ENCODE peak calls at places on chromosomes 4 and X, in five cellular contexts. W is dorsolateral prefrontal cortex, C is right cardiac atrium, X is ovary, V is psoas muscle. S is an unnamed sample.

GRCh38 chrX:41373989-41374606 is 40.1 kb downstream of the DDX3X start:
- DNase-seq in X (no peak), W (no peak), V (no peak), C (no peak), S (no peak)

GRCh38 chr4:39032218-39033085 is at the start of gene TMEM156:
- DNase-seq in X (no peak), V (no peak), W (no peak), C (no peak), S (peak)

GRCh38 chr4:164428561-164428960 is 325.4 kb upstream of the SMIM31 start:
- DNase-seq in V (no peak), X (no peak), W (no peak), C (no peak), S (no peak)

GRCh38 chr4:56129431-56129861 is 180.7 kb downstream of the CEP135 start:
- DNase-seq in V (no peak), C (no peak), X (no peak), W (no peak), S (no peak)

GRCh38 chr4:127777487-127777886 is 4.6 kb upstream of the HSPA4L start:
- DNase-seq in W (no peak), V (no peak), C (no peak), X (no peak), S (no peak)

GRCh38 chrX:2406891-2407518 is 93.8 kb downstream of the DHRSX start:
- DNase-seq in X (no peak), C (no peak), W (no peak), V (no peak), S (no peak)

GRCh38 chr4:757111-757510 is 51.5 kb downstream of the PCGF3 start:
- DNase-seq in C (peak), X (no peak), W (no peak), V (peak), S (no peak)

GRCh38 chr4:95506264-95506663 is 42.5 kb downstream of the UNC5C start:
- DNase-seq in W (no peak), X (no peak), V (no peak), C (no peak), S (no peak)

GRCh38 chr4:7973545-7973981 is 33.9 kb upstream of the AFAP1 start:
- DNase-seq in W (no peak), X (no peak), C (no peak), V (peak), S (peak)

GRCh38 chrX:41352329-41352801 is 18.4 kb downstream of the DDX3X start:
- DNase-seq in X (no peak), C (no peak), V (no peak), W (no peak), S (no peak)

GRCh38 chr4:40755609-40756008 is 5.9 kb downstream of the NSUN7 start:
- DNase-seq in V (no peak), W (no peak), C (no peak), X (no peak), S (no peak)

GRCh38 chr4:16969696-16970135 is 71.3 kb upstream of the LDB2 start:
- DNase-seq in W (no peak), X (no peak), C (peak), V (peak), S (no peak)

GRCh38 chrX:47499291-47499690 is 16.3 kb upstream of the ZNF41 start:
- DNase-seq in C (no peak), W (no peak), X (no peak), V (no peak), S (no peak)

GRCh38 chrX:53317365-53318069 is 36.1 kb upstream of the IQSEC2 start:
- DNase-seq in X (peak), W (peak), V (peak), C (peak), S (no peak)

GRCh38 chrX:79081895-79082512 is 62.5 kb upstream of the GPR174 start:
- DNase-seq in V (no peak), C (no peak), W (no peak), X (no peak), S (no peak)

GRCh38 chr4:157994863-157995262 is 178.0 kb downstream of the GASK1B start:
- DNase-seq in V (no peak), W (no peak), C (no peak), X (no peak), S (no peak)

GRCh38 chrX:117570160-117570559 is 546.5 kb downstream of the KLHL13 start:
- DNase-seq in W (no peak), C (no peak), X (no peak), V (no peak), S (no peak)

GRCh38 chr4:56976878-56977320 is 507 bp downstream of the NOA1 start:
- DNase-seq in W (no peak), X (no peak), C (no peak), V (no peak), S (peak)

GRCh38 chrX:11886745-11887144 is 128.7 kb downstream of the MSL3 start:
- DNase-seq in W (no peak), X (no peak), C (no peak), V (no peak), S (no peak)

GRCh38 chrX:20547649-20548051 is 280.9 kb upstream of the RPS6KA3 start:
- DNase-seq in C (no peak), V (no peak), X (no peak), W (no peak), S (no peak)

GRCh38 chrX:154057790-154058189 is 38.1 kb upstream of the IRAK1 start:
- DNase-seq in V (no peak), X (no peak), C (no peak), W (no peak), S (no peak)

GRCh38 chr4:143352052-143352451 is 15.4 kb downstream of the GAB1 start:
- DNase-seq in V (no peak), X (no peak), W (no peak), C (no peak), S (peak)

GRCh38 chr4:26267087-26267486 is 53.7 kb upstream of the RBPJ start:
- DNase-seq in X (peak), V (peak), W (no peak), C (peak), S (no peak)

GRCh38 chr4:167541286-167541685 is 307.0 kb upstream of the SPOCK3 start:
- DNase-seq in C (no peak), W (no peak), X (no peak), V (no peak), S (no peak)

GRCh38 chrX:154526901-154527675 is 11.1 kb upstream of the FAM3A start:
- DNase-seq in X (peak), W (peak), V (peak), C (peak), S (no peak)

GRCh38 chr4:42488114-42488513 is 90.8 kb downstream of the SHISA3 start:
- DNase-seq in V (no peak), X (no peak), W (no peak), C (no peak), S (no peak)

GRCh38 chrX:19555236-19555635 is 39.9 kb upstream of the MAP3K15 start:
- DNase-seq in C (no peak), V (no peak), X (no peak), W (no peak), S (no peak)

GRCh38 chr4:119735136-119735770 is 106.6 kb upstream of the PDE5A start:
- DNase-seq in X (no peak), W (no peak), V (no peak), C (no peak), S (no peak)

GRCh38 chrX:140817943-140818342 is 108.4 kb downstream of the LINC00632 start:
- DNase-seq in V (no peak), C (no peak), X (no peak), W (no peak), S (no peak)

GRCh38 chr4:22897520-22898108 is 204.9 kb downstream of the GBA3 start:
- DNase-seq in X (no peak), C (no peak), V (no peak), W (no peak), S (no peak)

GRCh38 chr4:138647433-138647832 is 368.1 kb upstream of the NOCT start:
- DNase-seq in V (no peak), X (no peak), C (no peak), W (no peak), S (no peak)

GRCh38 chr4:36026348-36026747 is 218.0 kb downstream of the ARAP2 start:
- DNase-seq in V (no peak), X (no peak), C (no peak), W (no peak), S (no peak)

GRCh38 chr4:104129243-104129642 is 365.5 kb downstream of the CXXC4 start:
- DNase-seq in X (no peak), W (no peak), C (no peak), V (no peak), S (no peak)

GRCh38 chr4:168098257-168098717 is 6.0 kb downstream of the ANXA10 start:
- DNase-seq in X (no peak), W (no peak), C (no peak), V (no peak), S (peak)

GRCh38 chr4:31283689-31284088 is 563.5 kb downstream of the PCDH7 start:
- DNase-seq in X (no peak), C (no peak), W (no peak), V (no peak), S (no peak)

GRCh38 chrX:107711521-107712041 is 64.0 kb downstream of the TSC22D3 start:
- DNase-seq in C (no peak), X (no peak), W (no peak), V (no peak), S (no peak)
- H3K27ac ChIP-seq in C (peak), X (peak), W (no peak), V (peak), S (peak)

DNA sequence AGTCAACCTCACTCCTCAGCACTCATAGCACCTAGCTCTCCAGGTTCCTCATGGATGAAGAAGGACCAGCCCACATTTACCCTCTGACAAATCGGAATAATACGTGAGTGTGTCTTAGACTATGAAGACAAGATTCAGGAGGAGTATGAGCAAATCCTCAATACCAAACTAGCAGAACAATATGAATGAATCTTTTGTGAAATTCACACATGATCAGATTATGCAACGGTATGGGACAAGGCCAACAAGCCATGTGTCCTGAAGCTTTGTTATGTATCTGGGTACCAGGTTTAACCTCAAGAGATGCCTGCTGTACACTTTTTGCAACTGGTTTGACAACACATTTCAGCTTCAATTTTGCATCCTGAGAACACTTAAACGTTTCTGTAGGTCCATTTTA is 300.1 kb downstream of the OPHN1 start:
- DNase-seq in V (no peak), W (no peak), X (no peak), C (no peak), S (no peak)
- H3K27ac ChIP-seq in V (no peak), W (no peak), X (no peak), C (no peak), S (no peak)

GRCh38 chr4:58843456-58843855 is 1733.3 kb upstream of the IGFBP7 start:
- DNase-seq in W (no peak), X (no peak), C (no peak), V (no peak), S (no peak)
- H3K27ac ChIP-seq in W (no peak), X (no peak), C (no peak), V (no peak), S (no peak)

GRCh38 chr4:110412354-110412753 is 63.6 kb upstream of the ENPEP start:
- DNase-seq in X (no peak), C (no peak), V (no peak), W (no peak), S (no peak)

GRCh38 chr4:110418641-110419040 is 57.3 kb upstream of the ENPEP start:
- DNase-seq in W (no peak), X (no peak), C (no peak), V (peak), S (no peak)

GRCh38 chr4:110414590-110414989 is 61.4 kb upstream of the ENPEP start:
- DNase-seq in W (no peak), C (no peak), X (no peak), V (no peak), S (no peak)

GRCh38 chr4:110417151-110417550 is 58.8 kb upstream of the ENPEP start:
- DNase-seq in V (no peak), X (no peak), W (no peak), C (no peak), S (no peak)

DNA sequence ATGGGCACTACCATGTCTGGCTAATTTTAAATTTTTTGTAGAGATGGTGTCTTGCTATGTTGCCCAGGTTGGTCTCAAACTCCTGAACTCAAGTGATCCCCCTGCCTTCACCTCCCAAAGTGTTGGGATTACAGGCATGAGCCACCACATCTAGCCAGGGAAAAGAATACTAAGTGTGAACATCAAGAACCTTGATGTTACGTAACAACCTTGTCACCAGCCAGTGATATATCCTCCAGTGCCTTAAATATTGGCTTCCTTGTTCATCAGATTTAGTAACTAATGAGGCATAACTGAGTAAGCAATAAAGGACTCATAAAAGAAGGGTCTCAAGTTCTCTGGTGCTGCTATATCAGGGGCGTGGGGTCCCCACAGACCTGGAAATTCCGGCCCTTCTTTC is 60.5 kb upstream of the ENPEP start:
- DNase-seq in V (no peak), C (no peak), X (no peak), W (no peak), S (no peak)
- H3K27ac ChIP-seq in V (no peak), C (no peak), X (no peak), W (no peak), S (no peak)

GRCh38 chrX:69993494-69993893 is 56.2 kb downstream of the AWAT2 start:
- DNase-seq in C (no peak), W (no peak), V (no peak), X (no peak), S (no peak)
- H3K27ac ChIP-seq in C (no peak), W (no peak), V (no peak), X (no peak), S (no peak)

GRCh38 chr4:145891958-145892357 is 46.7 kb downstream of the ZNF827 start:
- DNase-seq in V (no peak), C (no peak), X (no peak), W (no peak), S (no peak)
- H3K27ac ChIP-seq in V (no peak), C (no peak), X (no peak), W (no peak), S (no peak)

DNA sequence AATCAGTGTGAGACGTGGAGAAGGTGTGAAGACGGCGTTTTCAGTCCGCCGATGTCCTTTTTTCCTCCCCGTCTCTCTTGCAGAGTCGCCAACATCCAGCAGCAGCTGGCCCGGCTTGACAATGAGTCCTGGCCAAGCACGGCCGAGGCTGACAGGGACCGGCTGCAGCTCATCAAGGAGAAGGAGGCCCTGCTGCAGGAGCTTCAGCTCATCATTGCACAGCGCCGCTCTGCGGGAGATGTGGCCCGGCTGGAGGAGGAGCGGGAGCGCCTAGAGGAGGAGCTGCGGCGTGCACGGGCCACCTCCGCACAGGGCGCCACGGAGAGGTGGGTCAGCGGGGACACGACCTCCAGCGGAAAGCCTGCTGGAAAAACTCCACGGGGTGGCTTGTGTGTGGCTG is 47.1 kb upstream of the CLCN4 start:
- DNase-seq in X (peak), W (peak), V (no peak), C (peak), S (no peak)
- H3K27ac ChIP-seq in X (no peak), W (no peak), V (no peak), C (no peak), S (no peak)